ENCODE peak calls at places on chromosomes 3 and 15, in eight cellular contexts. E is pancreas, U is A549, X is neuronal stem cell, G is cardiac muscle cell, N is trophoblast cell, F is aorta, K is tibial artery. P is an unnamed sample. For H3K4me1, the result is how much of the 10 kb centered on the place peaks cover.

GRCh38 chr3:114446605-114447004 is 152.8 kb downstream of the TIGIT start:
- DNase-seq in E (no peak), U (no peak), X (no peak), G (no peak), N (no peak), F (no peak), K (no peak), P (no peak)

GRCh38 chr3:177835008-177835407 is 637.7 kb upstream of the TBL1XR1 start:
- DNase-seq in E (no peak), U (peak), X (no peak), G (peak), N (peak), F (no peak), K (no peak), P (no peak)

GRCh38 chr3:108472011-108472591 is 38.3 kb downstream of the MYH15 start:
- DNase-seq in E (no peak), U (peak), X (no peak), G (peak), N (peak), F (no peak), K (no peak), P (peak)

GRCh38 chr15:25022233-25022632 is 67.4 kb downstream of the SNRPN start:
- DNase-seq in E (no peak), U (no peak), X (no peak), G (peak), N (no peak), F (no peak), K (no peak), P (no peak)

GRCh38 chr3:72690646-72691045 is 157.6 kb downstream of the SHQ1 start:
- DNase-seq in E (no peak), U (no peak), X (no peak), G (no peak), N (no peak), F (no peak), K (no peak), P (no peak)

GRCh38 chr15:50627351-50628055 is 59.1 kb downstream of the TRPM7 start:
- DNase-seq in E (no peak), U (no peak), X (no peak), G (peak), N (peak), F (no peak), K (no peak), P (no peak)

GRCh38 chr15:96338772-96339661 is 8.5 kb downstream of the NR2F2 start:
- DNase-seq in E (no peak), U (no peak), X (no peak), G (peak), N (no peak), F (no peak), K (no peak), P (no peak)

GRCh38 chr15:78938608-78939488 is 6.0 kb downstream of the CTSH start:
- DNase-seq in E (no peak), U (no peak), X (no peak), G (no peak), N (no peak), F (no peak), K (no peak), P (no peak)

GRCh38 chr3:107064445-107065060 is 312.7 kb upstream of the CCDC54 start:
- DNase-seq in E (peak), U (peak), X (peak), G (peak), N (peak), F (peak), K (peak), P (peak)

GRCh38 chr15:99404454-99404853 is 153.2 kb downstream of the LRRC28 start:
- DNase-seq in E (no peak), U (no peak), X (no peak), G (no peak), N (no peak), F (no peak), K (no peak), P (no peak)

GRCh38 chr3:102290241-102290640 is 144.6 kb upstream of the ZPLD1 start:
- DNase-seq in E (no peak), U (no peak), X (no peak), G (no peak), N (no peak), F (no peak), K (no peak), P (no peak)

GRCh38 chr15:97171556-97171955 is 788.9 kb upstream of the ARRDC4 start:
- DNase-seq in E (no peak), U (no peak), X (no peak), G (no peak), N (no peak), F (no peak), K (no peak), P (no peak)

GRCh38 chr15:66101715-66102395 is 151.7 kb downstream of the MEGF11 start:
- DNase-seq in E (no peak), U (no peak), X (peak), G (no peak), N (peak), F (no peak), K (no peak), P (no peak)

GRCh38 chr3:31300802-31301443 is 231.8 kb upstream of the STT3B start:
- DNase-seq in E (peak), U (no peak), X (no peak), G (peak), N (no peak), F (no peak), K (no peak), P (peak)

GRCh38 chr15:91891788-91892187 is 38.3 kb downstream of the SLCO3A1 start:
- DNase-seq in E (no peak), U (no peak), X (no peak), G (no peak), N (no peak), F (no peak), K (no peak), P (no peak)

GRCh38 chr15:38144921-38145320 is 107.7 kb upstream of the SPRED1 start:
- DNase-seq in E (no peak), U (no peak), X (no peak), G (peak), N (no peak), F (no peak), K (no peak), P (no peak)

GRCh38 chr3:138479355-138479964 is 45.0 kb downstream of the ESYT3 start:
- DNase-seq in E (peak), U (peak), X (peak), G (peak), N (peak), F (no peak), K (no peak), P (peak)

GRCh38 chr3:142224482-142225072 is 808 bp downstream of the GK5 start:
- DNase-seq in E (no peak), U (no peak), X (no peak), G (peak), N (peak), F (no peak), K (no peak), P (peak)

GRCh38 chr3:130820976-130821375 is 72.9 kb upstream of the ATP2C1 start:
- DNase-seq in E (peak), U (peak), X (no peak), G (peak), N (peak), F (no peak), K (no peak), P (peak)

GRCh38 chr3:128923607-128924385 is 44.4 kb downstream of the ACAD9 start:
- DNase-seq in E (no peak), U (no peak), X (no peak), G (no peak), N (peak), F (peak), K (peak), P (no peak)

GRCh38 chr3:161148832-161149475 is 43.8 kb upstream of the B3GALNT1 start:
- DNase-seq in E (no peak), U (no peak), X (no peak), G (peak), N (no peak), F (no peak), K (no peak), P (no peak)

GRCh38 chr15:35874260-35874905 is 328.4 kb upstream of the DPH6 start:
- DNase-seq in E (no peak), U (peak), X (no peak), G (peak), N (peak), F (no peak), K (no peak), P (no peak)

GRCh38 chr3:189625071-189625470 is 6.1 kb upstream of the TP63 start:
- DNase-seq in E (no peak), U (no peak), X (no peak), G (no peak), N (no peak), F (no peak), K (no peak), P (no peak)

GRCh38 chr3:13235897-13236296 is 162.7 kb upstream of the IQSEC1 start:
- DNase-seq in E (no peak), U (no peak), X (no peak), G (no peak), N (no peak), F (no peak), K (no peak), P (peak)

DNA sequence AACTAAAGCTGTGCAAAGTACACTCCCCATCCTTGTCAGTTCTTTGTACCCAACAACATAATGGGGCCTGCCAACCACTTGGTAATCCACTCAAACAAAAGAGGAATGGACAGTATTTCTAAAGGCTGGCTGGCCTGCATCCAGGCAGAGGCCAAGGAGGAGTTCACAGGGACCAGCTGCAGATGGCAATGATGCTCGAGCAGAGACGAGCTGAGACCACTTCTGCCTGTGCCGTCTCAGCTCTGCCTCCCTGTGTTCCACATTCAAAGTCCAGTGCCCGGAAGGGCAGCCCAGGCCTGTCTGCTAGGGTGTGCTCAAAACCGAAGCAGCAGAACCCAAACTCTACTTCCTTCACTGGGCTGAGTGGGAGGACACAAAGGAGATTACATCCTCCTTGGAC is 14.3 kb downstream of the CXCR6 start:
- DNase-seq in E (no peak), U (no peak), X (no peak), G (no peak), N (no peak), F (no peak), K (no peak), P (no peak)
- H3K27ac ChIP-seq in E (no peak), U (no peak), X (no peak), G (no peak), N (no peak), F (no peak), K (no peak), P (peak)

DNA sequence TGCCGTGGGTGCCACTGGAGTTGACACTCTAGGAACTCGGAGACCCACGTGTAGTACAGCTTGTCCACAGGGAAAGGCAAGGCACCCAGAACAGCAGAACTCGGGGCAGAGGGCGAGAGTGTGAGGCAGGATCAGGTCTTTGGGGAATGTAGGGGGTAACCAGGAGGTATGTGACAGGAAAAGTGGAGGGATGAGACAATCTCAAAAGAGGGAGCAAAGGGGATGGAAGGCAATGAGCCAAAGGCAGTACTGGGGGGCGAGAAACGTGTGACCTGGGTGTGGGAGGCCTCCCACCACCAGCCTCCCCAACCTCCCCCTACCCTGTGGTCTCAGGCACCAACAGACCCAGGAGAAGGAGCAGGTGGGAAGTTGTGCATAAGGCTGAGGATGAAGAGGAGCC is 48.9 kb downstream of the UMPS start:
- DNase-seq in E (no peak), U (no peak), X (no peak), G (no peak), N (no peak), F (peak), K (no peak), P (no peak)
- H3K4me1 ChIP-seq in E (under half), U (half or more), X (under half), G (under half), N (half or more), F (under half), K (half or more), P (under half)

GRCh38 chr3:57594144-57594543 is 3.0 kb downstream of the ARF4 start:
- DNase-seq in E (no peak), U (no peak), X (no peak), G (no peak), N (no peak), F (no peak), K (no peak), P (no peak)
- H3K27ac ChIP-seq in E (no peak), U (no peak), X (no peak), G (no peak), N (no peak), F (no peak), K (peak), P (no peak)

DNA sequence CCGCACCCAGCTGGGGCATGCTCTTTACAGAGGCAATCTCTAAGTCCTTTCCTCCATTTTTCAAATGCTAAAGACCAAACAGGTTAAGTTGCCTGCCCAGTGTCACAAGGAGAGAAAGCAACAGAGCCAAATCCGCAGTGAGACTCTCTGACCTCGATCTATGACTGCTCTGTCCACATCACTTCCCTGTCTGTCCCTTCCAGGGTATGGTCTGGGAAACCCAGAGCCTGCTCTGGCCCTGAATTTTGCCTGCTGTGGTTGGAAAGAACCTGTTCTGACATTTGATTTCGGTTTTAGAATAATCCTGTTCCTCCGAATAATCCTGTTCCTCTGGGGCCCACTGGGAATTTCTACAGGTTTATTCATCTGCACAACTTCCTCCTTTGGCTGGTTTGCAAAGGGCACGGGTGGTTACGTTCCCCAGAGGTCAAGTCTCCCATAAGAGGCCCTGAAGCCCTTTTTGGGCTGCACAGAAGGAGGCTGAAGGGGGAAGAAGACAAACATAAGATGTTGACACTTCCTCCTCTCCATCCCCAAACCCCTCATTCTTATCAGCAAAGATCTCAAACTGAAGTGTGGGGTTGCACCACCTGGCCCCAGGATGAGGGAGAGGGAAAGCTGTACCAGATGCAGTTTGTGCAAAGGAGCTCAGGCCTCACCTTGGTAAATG is 10.7 kb downstream of the LAMP3 start:
- DNase-seq in E (no peak), U (no peak), X (no peak), G (no peak), N (peak), F (no peak), K (no peak), P (no peak)
- H3K4me1 ChIP-seq in E (under half), U (under half), X (under half), G (under half), N (under half), F (under half), K (under half), P (under half)

DNA sequence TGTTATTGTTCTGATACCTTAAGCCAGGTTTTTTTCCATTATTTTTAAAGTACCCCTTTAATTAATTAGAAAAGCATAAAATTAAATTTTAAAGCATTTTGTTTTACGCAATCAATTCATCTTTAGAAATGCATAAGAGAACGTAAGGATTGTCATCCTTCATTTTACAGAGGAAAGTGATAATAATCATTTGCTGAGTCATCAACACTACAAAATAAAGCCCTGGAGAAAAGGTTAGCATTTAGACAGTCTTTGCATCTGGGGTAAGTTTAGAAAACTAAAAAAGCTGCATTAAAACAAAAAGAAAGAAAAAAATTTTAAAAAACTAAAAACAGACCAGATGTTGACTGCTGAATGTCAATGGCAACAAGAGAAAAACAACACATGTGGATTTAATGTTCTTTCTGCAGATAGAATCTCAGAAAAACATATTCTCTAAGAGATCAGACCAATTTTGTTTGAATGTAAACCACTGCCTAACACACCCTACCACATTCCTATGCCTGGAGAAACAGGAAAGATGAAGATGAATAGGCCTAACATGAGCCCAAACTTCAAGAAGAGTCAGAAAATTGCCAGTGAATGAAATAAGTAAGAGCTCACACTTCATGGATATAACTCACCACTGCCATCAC is 59.9 kb downstream of the SUCNR1 start:
- DNase-seq in E (no peak), U (no peak), X (no peak), G (no peak), N (peak), F (no peak), K (no peak), P (no peak)
- H3K27ac ChIP-seq in E (no peak), U (no peak), X (no peak), G (no peak), N (peak), F (no peak), K (no peak), P (no peak)

DNA sequence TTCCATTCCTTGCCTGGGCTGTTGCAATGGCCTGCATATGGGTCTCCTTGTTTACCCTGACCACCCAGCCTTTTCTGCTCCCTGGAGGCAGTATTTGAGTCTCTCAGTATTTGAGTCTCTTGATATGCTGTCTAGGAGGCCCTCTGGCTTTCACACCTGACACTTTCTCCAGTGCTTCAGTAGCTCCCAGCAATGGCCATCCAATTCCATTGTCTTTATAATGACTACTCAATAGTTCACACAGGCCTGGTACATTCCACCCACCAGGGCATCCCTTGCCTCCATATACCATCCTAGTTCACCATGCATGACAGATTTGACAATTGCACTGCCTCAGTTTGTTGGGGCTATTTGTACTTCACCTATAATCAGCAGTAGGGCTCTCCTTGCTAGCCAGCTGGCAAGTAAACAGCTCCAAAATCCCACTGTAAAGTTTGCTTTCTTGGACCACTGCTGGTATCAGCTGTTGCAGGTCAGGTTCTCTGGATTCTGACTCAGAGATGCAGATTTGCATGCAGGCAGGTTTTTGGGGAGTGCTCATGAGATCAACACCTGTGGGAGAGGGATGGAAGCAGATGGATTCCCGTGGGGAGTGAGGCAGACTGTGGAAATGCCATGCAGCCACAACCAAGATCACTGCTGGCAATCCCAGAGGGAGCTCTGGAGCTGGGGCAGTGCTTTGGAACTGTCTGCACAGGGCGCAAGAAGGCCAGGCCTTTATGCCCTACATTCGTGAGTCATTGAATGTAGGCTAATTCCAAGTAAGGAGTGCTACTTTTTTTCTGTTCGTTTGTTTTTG is 19.1 kb upstream of the XIRP1 start:
- DNase-seq in E (no peak), U (no peak), X (no peak), G (no peak), N (no peak), F (no peak), K (no peak), P (no peak)
- H3K4me1 ChIP-seq in E (under half), U (under half), X (under half), G (under half), N (under half), F (under half), K (under half), P (under half)

GRCh38 chr3:458614-459375 is 262.2 kb downstream of the CHL1 start:
- DNase-seq in E (no peak), U (no peak), X (no peak), G (no peak), N (no peak), F (no peak), K (no peak), P (no peak)
- H3K27ac ChIP-seq in E (no peak), U (no peak), X (no peak), G (no peak), N (no peak), F (no peak), K (no peak), P (no peak)

DNA sequence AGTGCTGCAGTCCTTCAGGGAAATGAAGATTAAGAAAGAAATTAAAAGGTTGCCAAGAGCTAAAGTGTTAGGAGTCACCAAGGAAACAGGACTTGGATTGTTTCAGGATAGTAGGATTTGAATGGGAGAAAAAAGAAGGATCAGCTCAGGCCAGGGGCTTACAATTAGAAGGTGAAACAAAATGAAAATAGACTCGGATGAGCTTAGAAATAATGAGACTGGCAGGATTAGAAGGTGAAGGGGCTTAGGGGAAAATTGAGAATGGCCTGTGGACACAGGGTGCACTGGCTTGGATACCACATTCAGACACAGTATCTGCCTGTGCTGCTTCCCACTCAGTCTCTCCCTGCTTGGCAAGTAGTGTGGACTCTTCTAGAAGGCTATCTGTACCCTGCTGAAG is 206.1 kb upstream of the ATP10A start:
- DNase-seq in E (no peak), U (no peak), X (peak), G (no peak), N (no peak), F (no peak), K (no peak), P (no peak)
- H3K4me1 ChIP-seq in E (under half), U (under half), X (under half), G (under half), N (under half), F (under half), K (under half), P (under half)

P was measured in small intestine.